ENCODE peak calls at places on chromosomes 16 and 17, in six cellular contexts. A is fibroblast of villous mesenchyme, C is lower lobe of right lung, L is hepatocyte, U is Caco-2, Q is OCI-LY7. W is an unnamed sample.

GRCh38 chr16:84862804-84863484 is 43.2 kb downstream of the CRISPLD2 start:
- DNase-seq in A (no peak), C (no peak), L (no peak), U (no peak), Q (no peak), W (no peak)

GRCh38 chr16:12685806-12686205 is 117.9 kb downstream of the CPPED1 start:
- DNase-seq in A (no peak), C (peak), L (no peak), U (no peak), Q (no peak), W (no peak)

GRCh38 chr16:78264642-78265041 is 165.2 kb downstream of the WWOX start:
- DNase-seq in A (no peak), C (no peak), L (no peak), U (no peak), Q (no peak), W (no peak)

GRCh38 chr17:6257339-6257738 is 177.6 kb downstream of the AIPL1 start:
- DNase-seq in A (peak), C (no peak), L (no peak), U (no peak), Q (no peak), W (no peak)

GRCh38 chr17:45265823-45266222 is 3.9 kb upstream of the SPATA32 start:
- DNase-seq in A (peak), C (no peak), L (peak), U (no peak), Q (no peak), W (no peak)

GRCh38 chr16:89785523-89786155 is 30.8 kb downstream of the FANCA start:
- DNase-seq in A (no peak), C (no peak), L (no peak), U (no peak), Q (no peak), W (no peak)

GRCh38 chr16:83420206-83420760 is 387.5 kb upstream of the HSBP1 start:
- DNase-seq in A (peak), C (no peak), L (peak), U (no peak), Q (peak), W (peak)

GRCh38 chr16:85275533-85276249 is 163.4 kb upstream of the CIBAR2 start:
- DNase-seq in A (peak), C (peak), L (peak), U (peak), Q (peak), W (no peak)

GRCh38 chr17:69373069-69373468 is 41.4 kb upstream of the MAP2K6 start:
- DNase-seq in A (no peak), C (no peak), L (no peak), U (no peak), Q (no peak), W (no peak)

GRCh38 chr17:72806011-72806410 is 286.5 kb downstream of the SLC39A11 start:
- DNase-seq in A (no peak), C (no peak), L (no peak), U (no peak), Q (no peak), W (no peak)

GRCh38 chr16:1964506-1965471 is at the start of gene RPS2:
- DNase-seq in A (peak), C (peak), L (peak), U (peak), Q (peak), W (peak)

GRCh38 chr16:70770968-70771552 is 29.9 kb downstream of the VAC14 start:
- DNase-seq in A (peak), C (no peak), L (peak), U (peak), Q (peak), W (no peak)

GRCh38 chr17:250487-251300 is 69.2 kb upstream of the DOC2B start:
- DNase-seq in A (no peak), C (peak), L (no peak), U (peak), Q (no peak), W (no peak)

GRCh38 chr16:86761117-86761971 is 183.0 kb downstream of the FOXL1 start:
- DNase-seq in A (peak), C (no peak), L (peak), U (peak), Q (peak), W (no peak)

GRCh38 chr17:63988741-63989621 is 9.2 kb upstream of the PRR29 start:
- DNase-seq in A (no peak), C (peak), L (peak), U (no peak), Q (no peak), W (no peak)

GRCh38 chr17:39863244-39863917 is 731 bp downstream of the IKZF3 start:
- DNase-seq in A (no peak), C (no peak), L (no peak), U (no peak), Q (peak), W (no peak)

GRCh38 chr17:31134526-31134925 is 39.7 kb downstream of the NF1 start:
- DNase-seq in A (no peak), C (no peak), L (no peak), U (no peak), Q (no peak), W (no peak)

GRCh38 chr16:84884311-84885023 is 64.7 kb downstream of the CRISPLD2 start:
- DNase-seq in A (no peak), C (no peak), L (no peak), U (no peak), Q (no peak), W (no peak)

GRCh38 chr16:4410335-4411075 is 5.9 kb downstream of the CORO7 start:
- DNase-seq in A (peak), C (peak), L (peak), U (no peak), Q (no peak), W (peak)

GRCh38 chr16:72424776-72425175 is 252.8 kb upstream of the PMFBP1 start:
- DNase-seq in A (no peak), C (no peak), L (no peak), U (no peak), Q (no peak), W (no peak)

GRCh38 chr16:72202014-72202413 is 30.1 kb upstream of the PMFBP1 start:
- DNase-seq in A (no peak), C (no peak), L (no peak), U (no peak), Q (no peak), W (no peak)

GRCh38 chr17:49952209-49952911 is 16.6 kb upstream of the DLX4 start:
- DNase-seq in A (peak), C (peak), L (peak), U (peak), Q (peak), W (peak)

GRCh38 chr17:42531455-42532354 is 4.3 kb upstream of the NAGLU start:
- DNase-seq in A (peak), C (peak), L (peak), U (peak), Q (peak), W (no peak)

GRCh38 chr17:81429353-81429774 is 34.1 kb downstream of the BAHCC1 start:
- DNase-seq in A (peak), C (peak), L (peak), U (no peak), Q (no peak), W (no peak)

GRCh38 chr17:65813306-65813705 is 251.9 kb upstream of the AXIN2 start:
- DNase-seq in A (no peak), C (no peak), L (no peak), U (no peak), Q (no peak), W (no peak)

GRCh38 chr16:11712122-11712521 is 30.5 kb downstream of the TXNDC11 start:
- DNase-seq in A (no peak), C (no peak), L (no peak), U (no peak), Q (no peak), W (no peak)

GRCh38 chr17:10197721-10198508 is 491 bp downstream of the GAS7 start:
- DNase-seq in A (no peak), C (peak), L (peak), U (no peak), Q (no peak), W (no peak)

GRCh38 chr16:20302389-20302788 is 24.9 kb downstream of the GP2 start:
- DNase-seq in A (no peak), C (no peak), L (no peak), U (no peak), Q (no peak), W (no peak)

GRCh38 chr17:7293131-7293557 is 1.3 kb downstream of the YBX2 start:
- DNase-seq in A (no peak), C (peak), L (no peak), U (no peak), Q (no peak), W (no peak)

GRCh38 chr16:56965149-56965938 is 3.6 kb downstream of the CETP start:
- DNase-seq in A (peak), C (no peak), L (no peak), U (no peak), Q (no peak), W (no peak)
- H3K4me3 ChIP-seq in A (no peak), C (no peak), L (no peak), U (no peak), Q (no peak), W (no peak)

GRCh38 chr16:3180445-3180878 is 7.5 kb upstream of the OR1F1 start:
- DNase-seq in A (no peak), C (no peak), L (no peak), U (no peak), Q (no peak), W (no peak)
- H3K4me3 ChIP-seq in A (no peak), C (no peak), L (no peak), U (no peak), Q (no peak), W (no peak)

GRCh38 chr17:76449126-76449525 is 3.8 kb downstream of the UBE2O start:
- DNase-seq in A (no peak), C (no peak), L (no peak), U (no peak), Q (no peak), W (no peak)

GRCh38 chr17:76445697-76446448 is 7.1 kb downstream of the UBE2O start:
- DNase-seq in A (no peak), C (no peak), L (no peak), U (no peak), Q (no peak), W (no peak)

GRCh38 chr17:76444518-76445311 is 8.2 kb downstream of the UBE2O start:
- DNase-seq in A (no peak), C (no peak), L (no peak), U (no peak), Q (no peak), W (no peak)

GRCh38 chr17:76447931-76448652 is 4.9 kb downstream of the UBE2O start:
- DNase-seq in A (peak), C (no peak), L (no peak), U (no peak), Q (no peak), W (no peak)

DNA sequence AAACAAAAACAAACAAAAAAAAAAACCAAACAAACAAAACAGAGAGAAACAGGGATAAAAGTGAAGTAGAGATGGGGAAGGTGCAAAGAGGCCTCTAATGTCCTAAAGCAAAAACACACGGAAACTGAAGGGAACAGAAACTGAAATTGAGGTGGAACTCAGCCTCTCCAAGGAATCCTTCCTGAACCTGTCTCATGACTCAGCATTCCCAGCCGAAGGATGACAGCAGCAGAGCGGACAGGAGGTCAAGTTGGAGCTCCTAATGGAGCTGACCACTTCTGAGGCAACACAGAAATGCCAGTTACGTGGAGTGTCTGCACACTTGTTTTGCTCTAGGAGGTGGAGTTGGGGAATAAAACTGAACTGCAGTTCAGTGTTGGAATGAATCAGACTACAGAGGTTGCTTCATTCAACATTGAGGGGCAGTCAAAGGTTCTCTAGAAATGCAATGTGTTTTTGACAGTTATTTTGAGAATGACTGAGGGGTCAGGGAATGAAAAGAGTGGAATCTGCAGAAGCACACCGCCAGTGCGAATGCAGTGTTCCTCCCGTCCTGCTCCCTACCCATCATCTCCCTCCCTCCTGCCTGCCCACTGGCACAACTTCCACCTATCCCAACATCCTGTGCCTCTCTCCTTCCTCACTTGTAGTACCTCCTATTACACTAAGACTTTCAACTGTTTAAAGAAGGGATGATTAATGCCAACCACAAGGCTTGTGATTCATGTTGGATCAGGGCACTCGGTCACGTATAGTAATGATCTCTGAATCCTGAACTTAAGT is 6.3 kb downstream of the UBE2O start:
- DNase-seq in A (peak), C (no peak), L (peak), U (peak), Q (no peak), W (no peak)
- H3K4me3 ChIP-seq in A (peak), C (no peak), L (no peak), U (no peak), Q (no peak), W (peak)

GRCh38 chr17:19002191-19002590 is 2.4 kb downstream of the FAM83G start:
- DNase-seq in A (no peak), C (no peak), L (no peak), U (no peak), Q (no peak), W (no peak)
- H3K4me3 ChIP-seq in A (no peak), C (no peak), L (no peak), U (no peak), Q (no peak), W (no peak)

GRCh38 chr17:2053380-2054261 is 1.3 kb upstream of the HIC1 start:
- DNase-seq in A (peak), C (peak), L (peak), U (peak), Q (peak), W (no peak)
- H3K4me3 ChIP-seq in A (peak), C (peak), L (peak), U (peak), Q (peak), W (peak)

GRCh38 chr17:15740570-15741120 is 8.6 kb downstream of the TBC1D26 start:
- DNase-seq in A (no peak), C (no peak), L (no peak), U (no peak), Q (no peak), W (no peak)
- H3K4me3 ChIP-seq in A (no peak), C (no peak), L (no peak), U (no peak), Q (no peak), W (no peak)

W was measured in LNCaP clone FGC.